ENCODE peak calls at places on chromosomes 5 and 9, in eight cellular contexts. V is PC-9, W is lung, D is heart right ventricle, L is spleen, I is heart left ventricle, G is cardiac muscle cell, H is sigmoid colon. K is an unnamed sample. For H3K9me3, the result is how much of the 10 kb centered on the place peaks cover.

GRCh38 chr5:4640793-4641192 is 499.3 kb upstream of the ADAMTS16 start:
- DNase-seq in V (no peak), W (no peak), D (no peak), L (no peak), I (no peak), G (no peak), H (no peak), K (no peak)

GRCh38 chr5:65141487-65141886 is 340.2 kb downstream of the ADAMTS6 start:
- DNase-seq in V (no peak), W (no peak), D (no peak), L (no peak), I (no peak), G (no peak), H (no peak), K (no peak)

GRCh38 chr9:134807726-134808125 is 72.9 kb upstream of the FCN2 start:
- DNase-seq in V (no peak), W (no peak), D (peak), L (no peak), I (no peak), G (peak), H (no peak), K (no peak)

GRCh38 chr9:96509026-96509425 is 59.1 kb downstream of the HABP4 start:
- DNase-seq in V (no peak), W (no peak), D (no peak), L (no peak), I (no peak), G (no peak), H (no peak), K (no peak)

GRCh38 chr9:16708638-16709435 is 161.6 kb downstream of the BNC2 start:
- DNase-seq in V (no peak), W (no peak), D (no peak), L (no peak), I (no peak), G (peak), H (no peak), K (no peak)

GRCh38 chr5:174533771-174534221 is 190.6 kb upstream of the MSX2 start:
- DNase-seq in V (peak), W (no peak), D (no peak), L (no peak), I (no peak), G (peak), H (no peak), K (no peak)

GRCh38 chr5:178394074-178394473 is 161.5 kb upstream of the PHYKPL start:
- DNase-seq in V (no peak), W (no peak), D (no peak), L (no peak), I (no peak), G (no peak), H (peak), K (no peak)

GRCh38 chr9:116442528-116442927 is 244.6 kb upstream of the TRIM32 start:
- DNase-seq in V (no peak), W (no peak), D (no peak), L (no peak), I (no peak), G (no peak), H (no peak), K (no peak)

GRCh38 chr5:158194561-158194961 is 335.6 kb upstream of the CLINT1 start:
- DNase-seq in V (no peak), W (no peak), D (peak), L (peak), I (no peak), G (no peak), H (no peak), K (no peak)

GRCh38 chr5:135203593-135204036 is 169.6 kb upstream of the PITX1 start:
- DNase-seq in V (peak), W (no peak), D (no peak), L (no peak), I (no peak), G (no peak), H (no peak), K (no peak)

GRCh38 chr5:127885176-127885575 is 182.0 kb downstream of the CCDC192 start:
- DNase-seq in V (no peak), W (no peak), D (no peak), L (no peak), I (no peak), G (no peak), H (no peak), K (no peak)

GRCh38 chr5:170681013-170681433 is 102.5 kb upstream of the GABRP start:
- DNase-seq in V (no peak), W (peak), D (peak), L (no peak), I (no peak), G (peak), H (no peak), K (no peak)

GRCh38 chr5:75574791-75575190 is 36.5 kb upstream of the ANKDD1B start:
- DNase-seq in V (no peak), W (no peak), D (no peak), L (no peak), I (no peak), G (peak), H (no peak), K (no peak)

GRCh38 chr9:82091100-82091499 is 102.5 kb downstream of the SPATA31D1 start:
- DNase-seq in V (no peak), W (no peak), D (no peak), L (no peak), I (no peak), G (no peak), H (no peak), K (no peak)

GRCh38 chr5:173094012-173094661 is 38.0 kb downstream of the CREBRF start:
- DNase-seq in V (peak), W (no peak), D (no peak), L (no peak), I (no peak), G (peak), H (no peak), K (no peak)

GRCh38 chr5:108521841-108522506 is 140.1 kb upstream of the FBXL17 start:
- DNase-seq in V (no peak), W (no peak), D (peak), L (no peak), I (no peak), G (peak), H (no peak), K (no peak)

GRCh38 chr5:27619982-27620381 is 581.6 kb upstream of the CDH9 start:
- DNase-seq in V (no peak), W (no peak), D (no peak), L (no peak), I (no peak), G (no peak), H (no peak), K (no peak)

DNA sequence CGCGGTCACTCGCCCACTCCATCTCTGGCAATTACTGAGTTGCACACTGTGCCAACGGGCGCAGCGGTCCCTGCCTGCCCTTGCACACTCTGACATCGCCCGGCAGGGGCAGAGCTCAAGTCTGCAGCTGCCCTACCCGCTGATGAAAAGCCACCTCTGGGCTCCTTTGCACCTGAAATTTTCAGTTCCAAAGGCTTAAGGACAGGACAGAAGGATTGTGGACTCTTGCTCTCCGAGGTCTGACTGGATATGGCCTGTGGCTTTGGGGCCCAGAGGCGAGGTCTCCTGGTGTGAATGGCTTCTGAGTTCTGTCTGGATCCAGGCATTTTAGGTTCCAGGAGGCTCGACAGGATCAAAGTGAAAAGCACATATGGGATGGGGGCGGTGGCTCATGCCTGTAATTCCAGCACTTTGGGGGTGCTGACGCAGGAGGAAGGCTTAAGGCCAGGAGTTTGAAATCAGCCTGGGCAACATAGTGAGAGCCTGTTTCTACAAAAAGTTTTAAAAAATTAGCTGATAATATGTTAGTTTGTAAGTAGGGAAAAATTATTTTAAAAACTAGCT is 201.8 kb downstream of the PAX5 start:
- DNase-seq in V (no peak), W (no peak), D (no peak), L (no peak), I (no peak), G (no peak), H (peak), K (no peak)
- TF ChIP-seq CTCF in V (no peak), W (no peak), D (no peak), L (no peak), I (no peak), G (no peak), H (no peak), K (no peak)

GRCh38 chr5:140255460-140256157 is 47.3 kb downstream of the PFDN1 start:
- DNase-seq in V (no peak), W (no peak), D (no peak), L (no peak), I (no peak), G (no peak), H (no peak), K (no peak)
- H3K9me3 ChIP-seq in V (under half), W (under half), D (under half), L (under half), I (under half), G (under half), H (under half), K (under half)

DNA sequence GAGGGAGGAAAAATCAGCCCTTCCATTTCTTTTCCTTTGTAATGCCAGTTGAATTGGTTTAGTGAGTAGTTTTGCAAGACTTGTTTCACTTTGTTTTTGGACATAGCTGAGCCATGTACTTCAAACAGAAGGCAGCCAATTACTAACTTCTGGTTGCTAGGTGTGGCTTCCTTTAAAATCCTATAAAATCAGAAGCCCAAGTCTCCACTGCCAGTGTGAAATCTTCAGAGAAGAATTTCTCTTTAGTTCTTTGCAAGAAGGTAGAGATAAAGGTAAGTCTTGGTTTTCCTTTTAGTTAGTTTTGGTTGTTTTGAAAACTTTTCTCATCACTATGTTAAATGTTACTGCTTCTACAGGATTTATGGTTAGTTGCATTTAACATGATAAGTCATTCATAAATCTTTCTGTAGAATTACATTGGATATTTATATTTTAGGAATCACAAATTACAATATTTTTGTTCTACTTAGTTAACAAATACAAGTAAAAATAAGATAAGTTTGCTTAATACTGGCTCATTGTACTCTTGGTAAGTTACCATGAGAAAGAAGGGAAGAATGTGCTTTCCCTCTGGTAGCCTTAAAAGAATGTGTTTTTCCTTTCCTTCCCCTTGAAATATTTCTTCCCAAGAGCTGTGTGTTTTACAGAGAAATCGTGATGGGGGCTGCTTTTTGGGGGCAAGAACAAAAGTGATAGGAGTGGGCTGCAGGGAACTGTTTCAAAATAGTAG is at the start of gene ANXA1:
- DNase-seq in V (peak), W (no peak), D (peak), L (no peak), I (no peak), G (peak), H (no peak), K (no peak)
- H3K4me3 ChIP-seq in V (peak), W (peak), D (peak), L (peak), I (peak), G (no peak), H (peak), K (peak)

DNA sequence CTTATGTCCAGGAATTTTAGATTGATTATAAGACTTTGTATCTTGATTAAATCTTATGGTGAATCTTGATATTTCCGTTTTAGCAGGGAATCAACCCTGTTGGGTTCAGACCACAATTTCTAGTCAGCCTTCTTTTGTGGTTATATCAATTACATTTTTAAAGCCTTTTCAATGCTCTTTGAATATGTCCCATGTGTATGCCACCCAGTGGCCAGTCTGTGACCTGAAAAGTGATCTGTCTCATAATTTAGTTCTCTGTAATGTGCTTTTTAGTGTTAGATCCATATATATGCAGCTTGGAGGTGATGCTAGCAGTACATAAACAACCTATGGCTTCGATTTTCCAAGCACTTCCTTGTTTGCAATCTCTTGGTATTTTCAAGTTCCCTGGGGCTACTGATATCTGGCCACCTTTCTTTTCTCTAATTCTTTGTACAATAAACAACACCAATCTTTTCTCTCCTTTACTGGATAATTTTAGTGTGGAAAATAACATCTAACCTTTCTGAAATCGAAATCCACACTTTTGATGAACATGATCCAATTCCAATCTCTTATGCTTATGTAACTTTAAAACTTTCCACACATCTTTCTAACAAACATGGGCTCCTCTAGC is 28.8 kb downstream of the PDE8B start:
- DNase-seq in V (no peak), W (no peak), D (no peak), L (no peak), I (no peak), G (peak), H (no peak), K (no peak)
- TF ChIP-seq CTCF in V (peak), W (no peak), D (peak), L (peak), I (no peak), G (peak), H (no peak), K (peak)

GRCh38 chr5:56745864-56746263 is 69.5 kb upstream of the MAP3K1 start:
- DNase-seq in V (no peak), W (no peak), D (no peak), L (no peak), I (no peak), G (no peak), H (no peak), K (no peak)
- H3K9me3 ChIP-seq in V (under half), W (under half), D (under half), L (under half), I (under half), G (under half), H (under half), K (under half)

GRCh38 chr9:110121170-110121569 is 86.8 kb downstream of the C9orf152 start:
- DNase-seq in V (no peak), W (no peak), D (no peak), L (no peak), I (no peak), G (no peak), H (no peak), K (no peak)
- H3K4me3 ChIP-seq in V (no peak), W (no peak), D (no peak), L (no peak), I (no peak), G (no peak), H (no peak), K (no peak)

DNA sequence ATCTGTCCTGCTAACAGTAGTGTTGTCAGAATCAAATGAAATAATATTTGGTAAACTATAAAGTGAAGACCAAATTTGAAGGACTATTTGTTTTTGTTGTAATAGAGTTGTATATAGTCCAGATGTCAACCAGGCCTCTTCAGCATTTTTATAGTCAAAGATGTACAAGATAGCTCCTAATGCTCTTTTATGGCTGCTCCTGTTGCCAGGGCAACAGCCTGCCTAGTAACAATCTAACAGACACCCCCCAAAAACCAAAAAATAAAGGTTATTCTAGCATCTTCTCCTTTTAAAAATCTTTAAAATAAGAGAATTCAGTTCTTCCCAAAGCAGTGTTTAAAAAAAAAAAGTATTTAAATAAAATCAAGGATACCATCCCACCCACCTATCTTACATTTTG is 49.5 kb upstream of the MACIR start:
- DNase-seq in V (no peak), W (no peak), D (no peak), L (no peak), I (no peak), G (no peak), H (no peak), K (no peak)
- TF ChIP-seq CTCF in V (no peak), W (no peak), D (no peak), L (no peak), I (no peak), G (no peak), H (no peak), K (no peak)